ENCODE peak calls at places on chromosomes 13 and 19, in four cellular contexts. C is tibial nerve, Y is NB4, A is gastrocnemius medialis. G is an unnamed sample.

GRCh38 chr19:53908106-53908932 is 759 bp upstream of the CACNG7 start:
- DNase-seq in Y (peak; percentile 61), A (peak; percentile 23), C (no peak), G (peak; percentile 86)

GRCh38 chr19:38321646-38322323 is 2.1 kb downstream of the KCNK6 start:
- DNase-seq in Y (no peak), A (no peak), C (no peak), G (no peak)

GRCh38 chr19:17385878-17386611 is 8.0 kb downstream of the CCDC194 start:
- DNase-seq in C (peak; percentile 49), Y (peak; percentile 68), A (peak; percentile 44), G (peak; percentile 65)

GRCh38 chr19:33344210-33344609 is 29.3 kb upstream of the CEBPG start:
- DNase-seq in C (no peak), Y (no peak), A (no peak), G (no peak)

GRCh38 chr19:41039806-41040205 is 48.4 kb upstream of the CYP2A13 start:
- DNase-seq in C (no peak), Y (no peak), A (no peak), G (no peak)

GRCh38 chr13:26061947-26062346 is 10.1 kb upstream of the SHISA2 start:
- DNase-seq in Y (peak; percentile 34), A (no peak), C (no peak), G (no peak)

GRCh38 chr13:98868932-98869331 is 108.9 kb downstream of the DOCK9 start:
- DNase-seq in A (no peak), Y (no peak), C (no peak), G (no peak)

GRCh38 chr13:60431108-60431700 is 34.2 kb downstream of the TDRD3 start:
- DNase-seq in Y (peak; percentile 76), A (no peak), C (peak; percentile 22), G (peak; percentile 6)

GRCh38 chr19:3586124-3586626 is 897 bp downstream of the GIPC3 start:
- DNase-seq in A (no peak), C (no peak), Y (peak; percentile 34), G (no peak)

GRCh38 chr13:85286081-85286480 is 513.1 kb downstream of the SLITRK6 start:
- DNase-seq in A (no peak), C (no peak), Y (no peak), G (no peak)

DNA sequence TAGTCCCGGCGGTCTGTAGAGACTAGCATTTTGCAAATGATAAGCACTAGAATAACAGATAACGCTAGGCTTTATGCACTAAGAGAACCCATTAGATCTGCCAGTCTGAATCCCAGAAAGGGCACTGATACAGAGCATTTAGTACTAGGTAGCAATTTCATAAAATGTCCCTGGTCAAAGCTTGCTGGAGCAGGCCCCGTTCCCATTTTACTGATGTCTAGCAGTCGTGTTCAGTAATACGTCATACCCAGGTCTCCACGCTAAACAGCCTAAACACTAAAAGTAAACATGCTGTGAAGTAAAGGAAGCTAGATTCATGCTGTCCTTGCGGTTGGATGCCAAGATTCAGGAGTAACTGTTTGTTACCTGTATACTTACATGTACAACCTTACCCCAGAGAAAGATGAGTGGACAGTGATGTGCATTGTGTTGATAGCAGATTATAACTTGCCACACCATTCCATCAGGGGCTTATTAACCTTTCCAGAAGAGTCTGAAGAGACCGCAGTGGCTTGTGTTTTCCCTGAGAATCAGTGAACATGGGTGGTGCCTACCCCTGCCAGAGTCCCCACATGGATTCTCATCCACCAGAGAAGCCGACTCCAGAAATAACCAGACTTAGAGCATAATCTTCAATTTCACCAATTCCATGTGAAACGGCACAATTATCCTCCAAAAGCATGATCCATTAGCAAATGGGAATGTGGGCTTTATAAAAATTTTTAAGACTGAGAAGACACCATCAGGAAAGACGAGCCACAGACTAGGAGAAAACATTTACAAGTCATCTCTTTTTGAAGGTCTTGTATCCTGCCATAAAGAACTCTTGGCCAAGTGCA is 3.4 kb upstream of the RPS11 start:
- DNase-seq in A (no peak), C (no peak), Y (peak; percentile 63), G (no peak)
- TF ChIP-seq POLR2A in A (no peak), C (no peak), Y (peak; percentile 9), G (no peak)

GRCh38 chr19:36489139-36489919 is at the start of gene ZNF566:
- DNase-seq in A (peak; percentile 89), C (peak; percentile 87), Y (peak; percentile 96), G (peak; percentile 98)
- TF ChIP-seq POLR2A in A (peak; percentile 33), C (peak; percentile 24), Y (peak; percentile 59), G (peak; percentile 53)

GRCh38 chr13:47796816-47797215 is 204.3 kb downstream of the SUCLA2 start:
- DNase-seq in Y (no peak), A (no peak), C (no peak), G (no peak)

GRCh38 chr13:47794963-47795362 is 206.1 kb downstream of the SUCLA2 start:
- DNase-seq in Y (peak; percentile 35), A (no peak), C (no peak), G (peak; percentile 11)

GRCh38 chr13:47800593-47800992 is 200.5 kb downstream of the SUCLA2 start:
- DNase-seq in C (no peak), A (no peak), Y (no peak), G (no peak)

GRCh38 chr13:47798906-47799305 is 202.2 kb downstream of the SUCLA2 start:
- DNase-seq in Y (peak; percentile 44), A (no peak), C (no peak), G (peak; percentile 2)

GRCh38 chr13:47798194-47798593 is 202.9 kb downstream of the SUCLA2 start:
- DNase-seq in Y (no peak), C (no peak), A (no peak), G (no peak)
- TF ChIP-seq POLR2A in Y (no peak), C (no peak), A (no peak), G (no peak)

DNA sequence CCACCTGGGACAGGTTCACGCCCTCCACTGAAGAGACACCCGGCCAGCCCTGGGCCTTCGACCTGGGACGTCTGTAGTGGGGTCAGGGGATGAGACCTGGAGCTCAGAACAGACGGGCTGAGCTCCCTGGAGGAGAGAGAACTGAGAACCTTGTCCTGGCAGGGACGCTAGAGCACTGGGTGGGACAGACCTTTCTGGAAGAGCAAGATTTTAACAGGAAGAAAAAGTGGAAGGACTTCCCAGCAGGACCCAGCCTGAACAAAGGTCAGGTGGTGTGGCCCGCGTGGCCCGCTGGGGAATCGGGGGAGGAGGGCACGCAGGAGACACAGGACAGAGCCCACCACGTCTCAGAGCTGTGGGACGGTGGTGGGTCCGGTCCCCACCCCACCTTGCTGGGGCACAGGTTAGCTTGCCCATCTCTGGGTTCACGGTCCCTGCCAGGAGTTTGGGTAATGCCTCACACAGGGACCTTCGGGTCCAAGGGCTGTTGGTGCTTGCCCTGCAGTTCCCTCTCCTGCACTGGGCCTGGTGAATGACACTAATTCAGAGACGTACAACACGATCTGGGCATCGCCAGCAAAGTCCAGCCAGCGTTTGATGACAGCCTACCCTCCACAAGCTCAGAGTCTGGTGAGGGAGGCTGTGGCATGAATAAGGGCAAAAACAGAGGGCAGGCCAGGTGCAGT is 1.2 kb upstream of the EFNA2 start:
- DNase-seq in C (no peak), A (no peak), Y (no peak), G (no peak)
- TF ChIP-seq POLR2A in C (no peak), A (no peak), Y (no peak), G (no peak)

GRCh38 chr13:28505543-28506135 is 10.7 kb upstream of the FLT1 start:
- DNase-seq in C (no peak), Y (peak; percentile 72), A (no peak), G (no peak)
- TF ChIP-seq POLR2A in C (no peak), Y (no peak), A (no peak), G (no peak)

GRCh38 chr13:97278395-97279078 is 56.4 kb downstream of the MBNL2 start:
- DNase-seq in A (no peak), C (no peak), Y (no peak), G (no peak)

GRCh38 chr13:97279913-97280312 is 57.8 kb downstream of the MBNL2 start:
- DNase-seq in C (no peak), Y (no peak), A (no peak), G (no peak)

GRCh38 chr13:97280478-97280877 is 58.3 kb downstream of the MBNL2 start:
- DNase-seq in A (no peak), Y (no peak), C (no peak), G (no peak)

GRCh38 chr13:97281028-97281427 is 58.9 kb downstream of the MBNL2 start:
- DNase-seq in Y (no peak), C (no peak), A (no peak), G (no peak)

DNA sequence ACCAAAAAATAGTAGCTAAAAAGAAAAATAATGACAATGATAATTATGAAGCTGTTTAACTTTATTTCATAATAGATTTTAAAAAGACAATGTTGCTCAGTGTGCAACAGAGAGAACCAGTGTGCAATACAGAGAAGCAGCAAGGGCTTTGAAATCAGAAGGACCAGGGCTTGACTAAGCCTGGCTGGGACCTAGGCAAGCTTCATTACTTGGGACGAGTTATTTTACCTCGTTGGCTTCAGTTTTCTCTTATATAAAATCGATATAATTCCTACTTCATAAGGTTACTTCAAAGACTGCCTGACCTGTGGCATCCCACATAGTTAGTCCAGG is 56.9 kb downstream of the MBNL2 start:
- DNase-seq in C (no peak), Y (no peak), A (no peak), G (no peak)
- TF ChIP-seq POLR2A in C (no peak), Y (no peak), A (no peak), G (no peak)

GRCh38 chr19:39496063-39496462 is 2.7 kb upstream of the DLL3 start:
- DNase-seq in C (no peak), A (no peak), Y (no peak), G (no peak)

GRCh38 chr19:39494661-39495060 is 4.1 kb upstream of the DLL3 start:
- DNase-seq in C (no peak), Y (no peak), A (no peak), G (no peak)

GRCh38 chr19:39497850-39498261 is 891 bp upstream of the DLL3 start:
- DNase-seq in A (no peak), C (no peak), Y (peak; percentile 64), G (no peak)

GRCh38 chr19:39492788-39493187 is 6.0 kb upstream of the DLL3 start:
- DNase-seq in Y (no peak), A (no peak), C (no peak), G (no peak)

GRCh38 chr19:39492225-39492624 is 6.5 kb upstream of the DLL3 start:
- DNase-seq in Y (no peak), A (no peak), C (no peak), G (no peak)
- TF ChIP-seq POLR2A in Y (no peak), A (no peak), C (no peak), G (no peak)

G was measured in H54.